ENCODE peak calls at places on chromosomes 7 and 10, in seven cellular contexts. One of them, this sample, is unnamed.

GRCh38 chr10:124744047-124744687 is at the start of gene FAM53B:
- DNase-seq in fibroblast of the conjunctiva: peak
- DNase-seq in globus pallidus: peak
- DNase-seq in NCI-H748 treated with DMSO at 0.1 percent for 48 hours: no peak
- DNase-seq in Right ventricle myocardium superior: peak
- DNase-seq in AG09309: no peak
- DNase-seq in Ammon's horn: peak
- DNase-seq in this sample: peak

GRCh38 chr7:44727346-44728262 is 21.0 kb upstream of the ZMIZ2 start:
- DNase-seq in fibroblast of the conjunctiva: no peak
- DNase-seq in globus pallidus: no peak
- DNase-seq in NCI-H748 treated with DMSO at 0.1 percent for 48 hours: no peak
- DNase-seq in Right ventricle myocardium superior: no peak
- DNase-seq in AG09309: peak
- DNase-seq in Ammon's horn: no peak
- DNase-seq in this sample: no peak

GRCh38 chr7:26062240-26062603 is 89.8 kb upstream of the NFE2L3 start:
- DNase-seq in fibroblast of the conjunctiva: no peak
- DNase-seq in globus pallidus: no peak
- DNase-seq in NCI-H748 treated with DMSO at 0.1 percent for 48 hours: no peak
- DNase-seq in Right ventricle myocardium superior: no peak
- DNase-seq in AG09309: no peak
- DNase-seq in Ammon's horn: no peak
- DNase-seq in this sample: no peak

GRCh38 chr10:61958311-61958710 is 56.8 kb downstream of the ARID5B start:
- DNase-seq in fibroblast of the conjunctiva: no peak
- DNase-seq in globus pallidus: no peak
- DNase-seq in NCI-H748 treated with DMSO at 0.1 percent for 48 hours: no peak
- DNase-seq in Right ventricle myocardium superior: no peak
- DNase-seq in AG09309: no peak
- DNase-seq in Ammon's horn: no peak
- DNase-seq in this sample: no peak

GRCh38 chr10:124231188-124232135 is 138.1 kb upstream of the CHST15 start:
- DNase-seq in fibroblast of the conjunctiva: no peak
- DNase-seq in globus pallidus: no peak
- DNase-seq in NCI-H748 treated with DMSO at 0.1 percent for 48 hours: no peak
- DNase-seq in Right ventricle myocardium superior: no peak
- DNase-seq in AG09309: no peak
- DNase-seq in Ammon's horn: no peak
- DNase-seq in this sample: no peak

GRCh38 chr10:88395677-88396076 is 187.4 kb downstream of the RNLS start:
- DNase-seq in fibroblast of the conjunctiva: no peak
- DNase-seq in globus pallidus: no peak
- DNase-seq in NCI-H748 treated with DMSO at 0.1 percent for 48 hours: no peak
- DNase-seq in Right ventricle myocardium superior: no peak
- DNase-seq in AG09309: no peak
- DNase-seq in Ammon's horn: no peak
- DNase-seq in this sample: no peak

GRCh38 chr7:35988818-35989217 is 164.2 kb upstream of the EEPD1 start:
- DNase-seq in fibroblast of the conjunctiva: peak
- DNase-seq in globus pallidus: no peak
- DNase-seq in NCI-H748 treated with DMSO at 0.1 percent for 48 hours: no peak
- DNase-seq in Right ventricle myocardium superior: no peak
- DNase-seq in AG09309: no peak
- DNase-seq in Ammon's horn: no peak
- DNase-seq in this sample: no peak

GRCh38 chr7:128215281-128215680 is 25.8 kb upstream of the LEP start:
- DNase-seq in fibroblast of the conjunctiva: peak
- DNase-seq in globus pallidus: no peak
- DNase-seq in NCI-H748 treated with DMSO at 0.1 percent for 48 hours: no peak
- DNase-seq in Right ventricle myocardium superior: no peak
- DNase-seq in AG09309: peak
- DNase-seq in Ammon's horn: no peak
- DNase-seq in this sample: no peak

GRCh38 chr10:99329891-99330674 is 927 bp downstream of the CNNM1 start:
- DNase-seq in fibroblast of the conjunctiva: no peak
- DNase-seq in globus pallidus: no peak
- DNase-seq in NCI-H748 treated with DMSO at 0.1 percent for 48 hours: no peak
- DNase-seq in Right ventricle myocardium superior: peak
- DNase-seq in AG09309: no peak
- DNase-seq in Ammon's horn: peak
- DNase-seq in this sample: no peak